ENCODE peak calls at places on chromosomes 7 and 10, in ten cellular contexts. I is neural crest cell, W is upper lobe of right lung, S is tibial nerve, M is substantia nigra, O is NCI-H2227 treated with DMSO at 0.1 percent for 48 hours, Y is brain microvascular endothelial cell, G is KBM-7, X is fibroblast of the aortic adventitia, F is progenitor cell of endocrine pancreas. J is an unnamed sample.

GRCh38 chr10:127148933-127149220 is 47.5 kb downstream of the INSYN2A start:
- DNase-seq in W (no peak), M (no peak), S (no peak), O (no peak), I (no peak), Y (peak; percentile 62), X (peak; percentile 79), F (no peak), G (no peak), J (no peak)

GRCh38 chr7:91239171-91239604 is 25.0 kb upstream of the FZD1 start:
- DNase-seq in Y (peak; percentile 71), W (no peak), I (no peak), X (peak; percentile 85), O (no peak), F (no peak), M (no peak), S (no peak), G (peak; percentile 35), J (no peak)

GRCh38 chr10:51960494-51960895 is 261.1 kb upstream of the CSTF2T start:
- DNase-seq in O (peak; percentile 29), Y (peak; percentile 42), S (no peak), G (peak; percentile 18), M (no peak), X (peak; percentile 87), F (no peak), I (no peak), W (no peak), J (peak; percentile 6)

GRCh38 chr10:6119962-6120361 is 31.1 kb downstream of the RBM17 start:
- DNase-seq in Y (no peak), O (no peak), I (no peak), S (no peak), F (no peak), X (no peak), G (no peak), M (no peak), W (no peak), J (no peak)

GRCh38 chr10:33258951-33259350 is 75.5 kb downstream of the NRP1 start:
- DNase-seq in G (no peak), F (no peak), X (no peak), O (no peak), S (no peak), W (no peak), Y (peak; percentile 60), M (no peak), I (peak; percentile 28), J (no peak)

GRCh38 chr10:69061305-69062161 is 26.4 kb upstream of the SRGN start:
- DNase-seq in O (no peak), G (peak; percentile 67), I (no peak), F (no peak), Y (peak; percentile 98), W (peak; percentile 73), X (peak; percentile 99), M (no peak), S (peak; percentile 39), J (peak; percentile 86)

GRCh38 chr10:44357141-44357540 is 27.8 kb downstream of the CXCL12 start:
- DNase-seq in Y (no peak), O (no peak), F (no peak), M (no peak), W (no peak), X (no peak), I (no peak), G (no peak), S (no peak), J (no peak)

GRCh38 chr10:124006526-124006925 is 86.9 kb downstream of the CHST15 start:
- DNase-seq in X (no peak), F (no peak), M (no peak), W (peak; percentile 23), G (no peak), O (no peak), Y (no peak), I (no peak), S (no peak), J (no peak)

GRCh38 chr7:141225916-141226618 is 152.2 kb downstream of the TMEM178B start:
- DNase-seq in Y (no peak), I (no peak), W (no peak), M (no peak), G (no peak), S (no peak), X (no peak), O (no peak), F (no peak), J (no peak)

GRCh38 chr10:22846294-22846693 is 81.6 kb upstream of the ARMC3 start:
- DNase-seq in I (no peak), M (no peak), S (no peak), O (no peak), W (no peak), X (no peak), G (no peak), Y (no peak), F (no peak), J (no peak)

GRCh38 chr7:100568176-100568935 is 5.3 kb downstream of the SAP25 start:
- DNase-seq in F (no peak), S (no peak), X (no peak), M (no peak), I (no peak), G (no peak), O (no peak), W (peak; percentile 63), Y (no peak), J (no peak)

GRCh38 chr10:56928717-56929116 is 567.7 kb upstream of the ZWINT start:
- DNase-seq in G (no peak), W (no peak), Y (no peak), M (no peak), S (no peak), I (no peak), O (no peak), F (no peak), X (no peak), J (no peak)

GRCh38 chr7:71615017-71615416 is 483.1 kb downstream of the GALNT17 start:
- DNase-seq in W (no peak), G (no peak), F (no peak), M (no peak), O (no peak), I (no peak), S (no peak), X (no peak), Y (no peak), J (no peak)

GRCh38 chr7:143321242-143321641 is 5.3 kb downstream of the CLCN1 start:
- DNase-seq in S (no peak), F (no peak), W (no peak), I (no peak), O (no peak), M (no peak), Y (no peak), X (no peak), G (no peak), J (no peak)

GRCh38 chr10:47349516-47349915 is 1.4 kb downstream of the RBP3 start:
- DNase-seq in M (no peak), F (no peak), X (no peak), O (no peak), W (no peak), Y (no peak), S (no peak), G (no peak), I (no peak), J (no peak)

GRCh38 chr10:30027057-30028005 is 32.1 kb downstream of the JCAD start:
- DNase-seq in O (no peak), G (peak; percentile 92), I (no peak), M (no peak), W (peak; percentile 77), Y (peak; percentile 7), F (no peak), X (no peak), S (no peak), J (peak; percentile 79)

J was measured in dermis microvascular lymphatic vessel endothelial cell.